ENCODE peak calls at places on chromosome 2, in four cellular contexts. R, L, U and Q are unnamed samples.

GRCh38 chr2:189225032-189225431 is 45.5 kb upstream of the COL5A2 start:
- DNase-seq in U (no peak), R (no peak), L (no peak), Q (no peak)

GRCh38 chr2:172484253-172484652 is 56.9 kb downstream of the ITGA6 start:
- DNase-seq in R (no peak), U (no peak), L (no peak), Q (no peak)

GRCh38 chr2:202377308-202377736 is 1.2 kb downstream of the BMPR2 start:
- DNase-seq in R (peak), L (no peak), U (peak), Q (peak)

GRCh38 chr2:73938761-73939352 is 12.2 kb downstream of the DGUOK start:
- DNase-seq in R (no peak), U (no peak), L (no peak), Q (no peak)

GRCh38 chr2:7127687-7128086 is 210.5 kb downstream of the RNF144A start:
- DNase-seq in U (no peak), R (no peak), L (no peak), Q (no peak)

GRCh38 chr2:37585295-37585908 is 86.0 kb downstream of the CDC42EP3 start:
- DNase-seq in R (peak), L (no peak), U (no peak), Q (no peak)

GRCh38 chr2:170163666-170164065 is 14.3 kb upstream of the MYO3B start:
- DNase-seq in R (no peak), L (no peak), U (no peak), Q (no peak)

GRCh38 chr2:26292646-26293045 is 47.9 kb downstream of the HADHB start:
- DNase-seq in L (no peak), U (no peak), R (no peak), Q (no peak)

GRCh38 chr2:239818531-239819011 is 206.6 kb downstream of the NDUFA10 start:
- DNase-seq in R (no peak), U (no peak), L (no peak), Q (peak)

GRCh38 chr2:232476791-232477190 is 10.8 kb downstream of the ECEL1 start:
- DNase-seq in U (no peak), L (no peak), R (no peak), Q (no peak)

GRCh38 chr2:164868563-164869419 is 27.2 kb upstream of the COBLL1 start:
- DNase-seq in R (no peak), U (no peak), L (no peak), Q (no peak)

GRCh38 chr2:54088191-54088634 is 27.2 kb upstream of the ACYP2 start:
- DNase-seq in U (no peak), L (no peak), R (no peak), Q (no peak)

GRCh38 chr2:239607795-239608171 is 207.0 kb upstream of the HDAC4 start:
- DNase-seq in U (no peak), R (no peak), L (no peak), Q (no peak)

GRCh38 chr2:207683879-207684627 is 27.4 kb upstream of the CCNYL1 start:
- DNase-seq in U (no peak), R (no peak), L (no peak), Q (no peak)

GRCh38 chr2:217246108-217246507 is 386.2 kb upstream of the TNP1 start:
- DNase-seq in L (no peak), R (no peak), U (no peak), Q (no peak)

GRCh38 chr2:239021651-239022436 is 174.0 kb downstream of the TWIST2 start:
- DNase-seq in U (no peak), R (peak), L (no peak), Q (no peak)

GRCh38 chr2:58731488-58731869 is 490.4 kb upstream of the FANCL start:
- DNase-seq in U (no peak), R (no peak), L (peak), Q (no peak)

GRCh38 chr2:43075906-43076585 is 150.4 kb downstream of the ZFP36L2 start:
- DNase-seq in U (no peak), L (no peak), R (peak), Q (no peak)

GRCh38 chr2:208369091-208369490 is 37.5 kb upstream of the PTH2R start:
- DNase-seq in R (no peak), L (no peak), U (no peak), Q (no peak)

GRCh38 chr2:98538280-98539041 is 69.9 kb downstream of the COA5 start:
- DNase-seq in U (no peak), R (no peak), L (no peak), Q (no peak)

GRCh38 chr2:10531874-10532273 is 83.7 kb upstream of the ODC1 start:
- DNase-seq in R (no peak), U (no peak), L (no peak), Q (no peak)

GRCh38 chr2:3151153-3151918 is 226.3 kb downstream of the EIPR1 start:
- DNase-seq in R (no peak), U (no peak), L (no peak), Q (no peak)

GRCh38 chr2:223001831-223002230 is 50.2 kb upstream of the KCNE4 start:
- DNase-seq in U (no peak), L (no peak), R (no peak), Q (no peak)

GRCh38 chr2:5868891-5869400 is 176.8 kb downstream of the SOX11 start:
- DNase-seq in U (no peak), L (no peak), R (no peak), Q (no peak)

GRCh38 chr2:135817466-135817865 is 19.5 kb downstream of the LCT start:
- DNase-seq in R (no peak), L (no peak), U (no peak), Q (no peak)

GRCh38 chr2:179749210-179749609 is 112.2 kb downstream of the ZNF385B start:
- DNase-seq in R (no peak), U (no peak), L (no peak), Q (no peak)

GRCh38 chr2:25293958-25294513 is 47.7 kb downstream of the DNMT3A start:
- DNase-seq in L (no peak), R (no peak), U (no peak), Q (no peak)

GRCh38 chr2:188515918-188516317 is 224.2 kb downstream of the GULP1 start:
- DNase-seq in L (no peak), R (no peak), U (no peak), Q (no peak)

GRCh38 chr2:172339431-172340010 is 87.9 kb upstream of the ITGA6 start:
- DNase-seq in U (no peak), R (no peak), L (no peak), Q (no peak)

GRCh38 chr2:20400787-20401494 is 45.9 kb upstream of the RHOB start:
- DNase-seq in L (no peak), U (no peak), R (no peak), Q (no peak)

GRCh38 chr2:88590998-88591613 is 36.2 kb downstream of the EIF2AK3 start:
- DNase-seq in L (peak), R (no peak), U (peak), Q (peak)

GRCh38 chr2:54122939-54123338 is 7.5 kb downstream of the ACYP2 start:
- DNase-seq in L (no peak), U (no peak), R (no peak), Q (no peak)

GRCh38 chr2:67515021-67515420 is 117.9 kb downstream of the ETAA1 start:
- DNase-seq in U (no peak), R (no peak), L (no peak), Q (no peak)

GRCh38 chr2:127403460-127403859 is 14.8 kb upstream of the PROC start:
- DNase-seq in L (no peak), U (no peak), R (no peak), Q (no peak)

GRCh38 chr2:235406420-235406819 is 87.4 kb upstream of the AGAP1 start:
- DNase-seq in U (peak), R (peak), L (no peak), Q (no peak)

GRCh38 chr2:144242311-144242710 is 277.6 kb downstream of the ZEB2 start:
- DNase-seq in L (no peak), U (no peak), R (no peak), Q (no peak)

GRCh38 chr2:134009440-134009839 is 244.4 kb upstream of the MGAT5 start:
- DNase-seq in U (no peak), R (no peak), L (no peak), Q (no peak)

GRCh38 chr2:46298522-46299351 is 1.5 kb downstream of the EPAS1 start:
- DNase-seq in R (peak), U (peak), L (peak), Q (no peak)

GRCh38 chr2:126115975-126116374 is 540.0 kb upstream of the GYPC start:
- DNase-seq in R (no peak), U (no peak), L (no peak), Q (no peak)

GRCh38 chr2:225793736-225794550 is 394.4 kb downstream of the NYAP2 start:
- DNase-seq in L (no peak), U (no peak), R (no peak), Q (no peak)

GRCh38 chr2:225797394-225797793 is 397.9 kb downstream of the NYAP2 start:
- DNase-seq in R (no peak), U (no peak), L (no peak), Q (no peak)
- TF ChIP-seq CTCF in R (no peak), U (no peak), L (no peak), Q (no peak)

DNA sequence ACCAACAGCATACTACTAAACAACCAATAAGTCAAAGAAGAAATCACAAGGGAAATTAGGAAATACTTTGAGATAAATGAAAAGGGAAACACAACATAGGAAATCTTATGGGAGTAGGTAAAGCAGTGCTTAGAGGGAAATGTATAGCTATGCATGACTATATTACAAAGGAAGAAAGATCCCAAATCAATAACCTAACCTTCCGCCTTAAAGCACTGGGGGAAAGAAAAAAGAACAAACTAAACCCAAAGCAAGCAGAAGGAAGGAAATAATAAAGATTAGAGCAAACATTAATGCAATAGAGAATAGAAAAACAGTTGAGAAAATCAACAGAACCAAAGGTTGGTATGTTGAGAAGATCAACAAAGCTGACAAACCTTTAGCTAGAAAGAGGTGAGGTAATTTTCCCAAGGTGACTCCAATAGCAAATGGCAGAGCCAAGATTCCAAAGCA is 49.9 kb downstream of the DDX1 start:
- DNase-seq in L (no peak), U (no peak), R (no peak), Q (no peak)
- TF ChIP-seq CTCF in L (no peak), U (no peak), R (no peak), Q (no peak)

GRCh38 chr2:36451512-36451911 is 95.9 kb downstream of the CRIM1 start:
- DNase-seq in L (peak), R (no peak), U (no peak), Q (no peak)

GRCh38 chr2:36446258-36446657 is 90.7 kb downstream of the CRIM1 start:
- DNase-seq in L (no peak), U (no peak), R (no peak), Q (no peak)

GRCh38 chr2:36450466-36451196 is 95.1 kb downstream of the CRIM1 start:
- DNase-seq in U (no peak), R (no peak), L (no peak), Q (no peak)

GRCh38 chr2:36449943-36450392 is 94.4 kb downstream of the CRIM1 start:
- DNase-seq in R (no peak), U (no peak), L (no peak), Q (no peak)

GRCh38 chr2:36449213-36449612 is 93.6 kb downstream of the CRIM1 start:
- DNase-seq in L (no peak), R (no peak), U (no peak), Q (no peak)
- TF ChIP-seq CTCF in L (no peak), R (no peak), U (no peak), Q (no peak)

GRCh38 chr2:158659483-158659882 is 135.6 kb upstream of the DAPL1 start:
- DNase-seq in L (no peak), R (no peak), U (no peak), Q (no peak)
- TF ChIP-seq CTCF in L (no peak), R (no peak), U (no peak), Q (no peak)